ENCODE peak calls at places on chromosomes 5 and 9, in six cellular contexts. L is adrenal gland, S is NB4, Y is transverse colon, J is endothelial cell of umbilical vein, B is testis. N is an unnamed sample.

GRCh38 chr5:14211818-14212799 is 69.0 kb downstream of the TRIO start:
- DNase-seq in L (no peak), S (no peak), Y (peak; percentile 54), J (no peak), B (no peak), N (no peak)

GRCh38 chr9:112032733-112033132 is 136.1 kb downstream of the UGCG start:
- DNase-seq in L (no peak), S (no peak), Y (no peak), J (no peak), B (no peak), N (no peak)

GRCh38 chr5:1213508-1214162 is 11.5 kb upstream of the SLC6A18 start:
- DNase-seq in L (no peak), S (no peak), Y (no peak), J (no peak), B (no peak), N (no peak)

GRCh38 chr5:52989025-52989780 is at the start of gene ITGA2:
- DNase-seq in L (peak; percentile 62), S (peak; percentile 9), Y (peak; percentile 81), J (peak; percentile 67), B (peak; percentile 46), N (peak; percentile 21)

GRCh38 chr9:84170521-84171141 is 169.9 kb downstream of the SLC28A3 start:
- DNase-seq in L (peak; percentile 48), S (no peak), Y (peak; percentile 73), J (peak; percentile 33), B (peak; percentile 64), N (peak; percentile 87)

GRCh38 chr9:104876587-104876986 is 51.4 kb downstream of the ABCA1 start:
- DNase-seq in L (no peak), S (no peak), Y (no peak), J (no peak), B (no peak), N (no peak)

GRCh38 chr5:149149942-149150341 is 8.6 kb downstream of the ABLIM3 start:
- DNase-seq in L (no peak), S (no peak), Y (no peak), J (no peak), B (no peak), N (no peak)

GRCh38 chr5:159805021-159805420 is 111.3 kb upstream of the ADRA1B start:
- DNase-seq in L (no peak), S (peak; percentile 86), Y (peak; percentile 17), J (no peak), B (peak; percentile 48), N (no peak)

GRCh38 chr5:57441557-57441956 is 41.1 kb downstream of the ACTBL2 start:
- DNase-seq in L (no peak), S (peak; percentile 36), Y (no peak), J (peak; percentile 98), B (no peak), N (no peak)

GRCh38 chr9:127162567-127163365 is 40.3 kb upstream of the ANGPTL2 start:
- DNase-seq in L (peak; percentile 18), S (no peak), Y (no peak), J (no peak), B (peak; percentile 12), N (peak; percentile 16)

GRCh38 chr5:38404667-38405276 is 146.4 kb downstream of the EGFLAM start:
- DNase-seq in L (no peak), S (no peak), Y (no peak), J (no peak), B (no peak), N (no peak)

GRCh38 chr5:135645336-135645735 is 66.5 kb upstream of the CXCL14 start:
- DNase-seq in L (no peak), S (peak; percentile 6), Y (no peak), J (no peak), B (no peak), N (no peak)

GRCh38 chr5:10374032-10374431 is 20.5 kb downstream of the MARCHF6 start:
- DNase-seq in L (no peak), S (no peak), Y (no peak), J (no peak), B (no peak), N (no peak)

GRCh38 chr5:107284822-107285510 is 385.8 kb downstream of the EFNA5 start:
- DNase-seq in L (no peak), S (no peak), Y (no peak), J (peak; percentile 9), B (no peak), N (no peak)

GRCh38 chr9:121201045-121201737 is 478 bp downstream of the RAB14 start:
- DNase-seq in L (no peak), S (peak; percentile 63), Y (peak; percentile 60), J (peak; percentile 29), B (peak; percentile 32), N (peak; percentile 82)

GRCh38 chr5:36384845-36385244 is 83.1 kb upstream of the RANBP3L start:
- DNase-seq in L (no peak), S (no peak), Y (no peak), J (no peak), B (no peak), N (no peak)

GRCh38 chr5:151420127-151420526 is 27.3 kb upstream of the SLC36A1 start:
- DNase-seq in L (no peak), S (no peak), Y (no peak), J (no peak), B (no peak), N (no peak)

GRCh38 chr9:38068866-38069628 is at the start of gene SHB:
- DNase-seq in L (peak; percentile 83), S (peak; percentile 68), Y (peak; percentile 88), J (peak; percentile 63), B (peak; percentile 82), N (peak; percentile 89)

GRCh38 chr9:71772726-71773125 is 4.4 kb upstream of the CEMIP2 start:
- DNase-seq in L (no peak), S (no peak), Y (no peak), J (no peak), B (no peak), N (no peak)

GRCh38 chr9:101458955-101459631 is 23.5 kb upstream of the ALDOB start:
- DNase-seq in L (peak; percentile 37), S (peak; percentile 72), Y (no peak), J (peak; percentile 77), B (peak; percentile 27), N (no peak)

GRCh38 chr9:95874989-95875304 is 544 bp upstream of the ERCC6L2 start:
- DNase-seq in L (peak; percentile 71), S (peak; percentile 59), Y (peak; percentile 67), J (no peak), B (peak; percentile 86), N (peak; percentile 75)

GRCh38 chr5:60677831-60678664 is 21.9 kb downstream of the DEPDC1B start:
- DNase-seq in L (no peak), S (peak; percentile 38), Y (peak; percentile 85), J (peak; percentile 70), B (no peak), N (no peak)

GRCh38 chr5:172123269-172123692 is 64.7 kb downstream of the STK10 start:
- DNase-seq in L (peak; percentile 92), S (no peak), Y (peak; percentile 47), J (no peak), B (peak; percentile 97), N (peak; percentile 76)
- TF ChIP-seq POLR2A in L (no peak), S (no peak), Y (no peak), J (no peak), B (no peak), N (no peak)

DNA sequence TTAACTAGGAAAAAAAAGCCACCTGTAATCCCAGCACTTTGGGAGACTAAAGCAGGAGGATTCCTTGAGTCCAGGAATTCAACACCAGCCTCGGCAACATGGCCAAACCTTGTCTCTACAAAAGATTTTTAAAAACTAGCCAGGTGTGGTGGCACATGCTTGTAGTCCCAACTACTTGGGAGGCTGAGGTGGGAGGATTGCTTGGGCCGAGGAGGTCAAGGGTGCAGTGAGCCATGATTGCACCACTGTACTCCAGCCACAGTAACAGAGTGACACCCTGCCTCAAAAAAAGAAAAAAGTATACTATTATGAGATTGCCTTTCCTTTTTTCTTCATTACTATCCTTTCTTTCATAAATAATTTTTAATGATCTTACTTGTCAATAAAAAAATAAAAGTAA is 45.8 kb downstream of the CPEB4 start:
- DNase-seq in L (no peak), S (no peak), Y (no peak), J (no peak), B (no peak), N (no peak)
- TF ChIP-seq CTCF in L (no peak), S (no peak), Y (no peak), J (no peak), B (no peak), N (no peak)

DNA sequence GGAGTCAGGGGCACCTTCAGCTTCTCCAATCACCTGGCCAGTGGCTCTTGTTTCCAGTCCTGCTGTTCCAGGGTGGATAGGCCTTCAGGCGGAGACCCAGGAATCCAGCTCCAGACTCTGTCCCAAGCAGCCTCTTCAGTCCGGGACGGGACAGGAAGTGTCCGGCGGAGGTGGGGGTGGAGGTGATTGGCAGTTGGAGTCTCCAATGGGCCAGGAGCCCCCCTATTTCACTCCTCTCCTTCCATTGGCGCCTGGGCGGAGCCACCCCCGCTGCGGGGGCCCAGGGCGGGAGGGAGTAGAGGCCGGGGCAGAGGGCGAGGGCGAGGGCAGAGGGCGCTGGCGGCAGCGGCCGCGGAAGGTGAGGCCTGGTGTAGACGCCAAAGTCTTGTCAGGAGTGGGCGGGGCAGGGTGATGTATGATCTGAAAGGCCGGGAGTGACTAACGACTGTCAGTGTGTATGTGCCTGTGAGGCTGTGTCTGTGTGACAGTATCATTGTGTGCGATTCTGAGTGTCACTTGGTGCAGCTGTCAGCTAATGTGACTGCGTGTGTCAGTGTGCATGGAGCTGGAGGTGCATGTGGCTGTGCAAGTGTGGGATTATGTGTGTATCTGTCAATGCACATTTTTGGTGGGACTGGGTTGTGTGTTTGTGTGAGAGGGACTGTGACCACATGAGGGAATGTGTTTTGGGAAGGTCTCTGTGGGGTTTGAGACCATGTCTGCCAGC is at the start of gene IL11RA:
- DNase-seq in L (peak; percentile 91), S (no peak), Y (peak; percentile 90), J (peak; percentile 82), B (peak; percentile 92), N (peak; percentile 95)
- TF ChIP-seq POLR2A in L (no peak), S (no peak), Y (peak; percentile 61), J (no peak), B (no peak), N (peak; percentile 73)

GRCh38 chr9:16718952-16719351 is 151.5 kb downstream of the BNC2 start:
- DNase-seq in L (no peak), S (no peak), Y (no peak), J (no peak), B (no peak), N (no peak)
- TF ChIP-seq CTCF in L (no peak), S (no peak), Y (no peak), J (no peak), B (no peak), N (no peak)

GRCh38 chr9:28502189-28502588 is 928.9 kb upstream of the C9orf72 start:
- DNase-seq in L (no peak), S (no peak), Y (no peak), J (no peak), B (no peak), N (no peak)
- TF ChIP-seq POLR2A in L (no peak), S (no peak), Y (no peak), J (no peak), B (no peak), N (no peak)

DNA sequence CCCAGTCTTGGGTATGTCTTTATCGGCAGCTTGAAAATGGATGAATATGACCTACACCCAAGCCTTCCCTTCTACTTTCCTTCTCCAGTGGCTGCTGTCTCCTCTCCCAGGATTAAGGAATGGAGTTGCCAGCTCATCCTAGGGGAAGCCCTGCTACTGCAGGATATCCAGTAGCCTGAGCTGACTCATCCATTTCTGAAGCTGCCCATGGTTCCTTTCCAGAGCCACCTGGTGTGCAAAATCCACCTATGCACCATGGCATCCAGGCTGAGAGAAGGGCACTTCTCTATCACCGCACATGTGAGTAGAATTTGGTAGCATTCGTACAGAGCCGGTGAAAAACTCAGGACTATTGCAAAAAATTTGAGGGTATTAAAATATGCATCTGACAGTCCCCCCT is 290.8 kb downstream of the YTHDC2 start:
- DNase-seq in L (no peak), S (no peak), Y (no peak), J (no peak), B (no peak), N (no peak)
- TF ChIP-seq CTCF in L (no peak), S (no peak), Y (no peak), J (no peak), B (no peak), N (no peak)

GRCh38 chr9:89440046-89440445 is 57.9 kb downstream of the SEMA4D start:
- DNase-seq in L (no peak), S (no peak), Y (no peak), J (no peak), B (no peak), N (no peak)
- TF ChIP-seq POLR2A in L (no peak), S (no peak), Y (no peak), J (no peak), B (no peak), N (no peak)